ENCODE peak calls at places on chromosomes 4 and X, in five cellular contexts. F is CD8-positive, alpha-beta T cell; N is GM12864; Y is spleen; B is fibroblast of lung. J is an unnamed sample.

GRCh38 chrX:40279091-40279430 is 181.3 kb upstream of the BCOR start:
- DNase-seq in B (no peak), N (no peak), F (no peak), Y (peak), J (no peak)

GRCh38 chr4:76447326-76447954 is 12.4 kb downstream of the SHROOM3 start:
- DNase-seq in Y (no peak), F (no peak), N (no peak), B (peak), J (no peak)

GRCh38 chr4:3868146-3868840 is 102.1 kb downstream of the ADRA2C start:
- DNase-seq in N (no peak), Y (peak), B (peak), F (no peak), J (no peak)

GRCh38 chr4:111847256-111848108 is 297.8 kb upstream of the FAM241A start:
- DNase-seq in B (peak), N (no peak), Y (no peak), F (no peak), J (no peak)

GRCh38 chrX:155888139-155888538 is 7.0 kb downstream of the VAMP7 start:
- DNase-seq in B (peak), F (no peak), Y (no peak), N (no peak), J (no peak)

GRCh38 chr4:41751325-41752061 is 3.0 kb upstream of the PHOX2B start:
- DNase-seq in F (no peak), Y (no peak), B (no peak), N (no peak), J (no peak)

GRCh38 chr4:5750052-5750950 is 39.3 kb downstream of the EVC start:
- DNase-seq in Y (no peak), B (peak), F (no peak), N (no peak), J (no peak)

GRCh38 chr4:56757821-56758400 is 63.6 kb downstream of the SPINK2 start:
- DNase-seq in N (peak), B (peak), F (peak), Y (peak), J (peak)

GRCh38 chrX:55142206-55142918 is 53.5 kb downstream of the PAGE2 start:
- DNase-seq in B (no peak), N (no peak), F (no peak), Y (no peak), J (no peak)

GRCh38 chr4:13918110-13918509 is 290.6 kb upstream of the BOD1L1 start:
- DNase-seq in N (no peak), Y (no peak), F (no peak), B (peak), J (no peak)

GRCh38 chrX:130014770-130015169 is 32.3 kb downstream of the BCORL1 start:
- DNase-seq in Y (no peak), F (no peak), B (no peak), N (no peak), J (no peak)

GRCh38 chr4:108417923-108418322 is 202.5 kb upstream of the RPL34 start:
- DNase-seq in B (no peak), F (no peak), N (no peak), Y (no peak), J (no peak)

GRCh38 chr4:98659741-98660507 is 1.5 kb upstream of the TSPAN5 start:
- DNase-seq in Y (no peak), N (no peak), F (no peak), B (no peak), J (no peak)

GRCh38 chr4:101345596-101346311 is 1.6 kb downstream of the PPP3CA start:
- DNase-seq in B (peak), Y (peak), F (peak), N (no peak), J (peak)

GRCh38 chrX:37380920-37381319 is 31.8 kb downstream of the PRRG1 start:
- DNase-seq in B (peak), F (no peak), N (no peak), Y (no peak), J (no peak)

GRCh38 chrX:96183843-96184242 is 500.8 kb upstream of the DIAPH2 start:
- DNase-seq in N (no peak), F (no peak), Y (no peak), B (peak), J (no peak)

GRCh38 chrX:37993857-37994619 is 12.3 kb upstream of the SYTL5 start:
- DNase-seq in B (no peak), N (peak), Y (no peak), F (no peak), J (peak)

GRCh38 chr4:100289980-100290379 is 99.7 kb upstream of the DDIT4L start:
- DNase-seq in F (no peak), N (no peak), B (no peak), Y (no peak), J (no peak)

GRCh38 chrX:70553516-70553915 is 108.9 kb downstream of the DLG3 start:
- DNase-seq in F (no peak), N (peak), B (no peak), Y (no peak), J (peak)

GRCh38 chr4:533318-534100 is 34.5 kb downstream of the PIGG start:
- DNase-seq in B (no peak), N (no peak), F (no peak), Y (peak), J (no peak)

GRCh38 chr4:147034372-147034771 is 88.7 kb upstream of the TTC29 start:
- DNase-seq in F (no peak), B (peak), N (no peak), Y (no peak), J (no peak)

GRCh38 chrX:33447285-33447684 is 235.9 kb upstream of the DMD start:
- DNase-seq in F (no peak), B (peak), Y (no peak), N (no peak), J (no peak)

GRCh38 chr4:120977435-120977997 is 55.0 kb upstream of the PRDM5 start:
- DNase-seq in B (peak), F (no peak), Y (no peak), N (peak), J (peak)

GRCh38 chrX:129577473-129577872 is 37.4 kb downstream of the OCRL start:
- DNase-seq in Y (no peak), F (no peak), B (peak), N (no peak), J (no peak)

GRCh38 chr4:116358633-116359222 is 726.6 kb downstream of the TRAM1L1 start:
- DNase-seq in B (peak), N (peak), F (no peak), Y (no peak), J (peak)
- TF ChIP-seq CTCF in B (peak), N (peak), F (no peak), Y (peak), J (peak)

GRCh38 chrX:88613338-88613737 is 133.7 kb upstream of the CPXCR1 start:
- DNase-seq in F (no peak), N (no peak), B (no peak), Y (no peak), J (no peak)
- H3K4me3 ChIP-seq in F (no peak), N (no peak), B (no peak), Y (no peak), J (no peak)

GRCh38 chrX:23398570-23398969 is 63.9 kb downstream of the PTCHD1 start:
- DNase-seq in F (no peak), B (no peak), N (no peak), Y (no peak), J (no peak)

GRCh38 chrX:23403849-23404248 is 69.2 kb downstream of the PTCHD1 start:
- DNase-seq in F (no peak), N (no peak), B (no peak), Y (no peak), J (no peak)
- TF ChIP-seq CTCF in F (no peak), N (peak), B (peak), Y (no peak), J (peak)

DNA sequence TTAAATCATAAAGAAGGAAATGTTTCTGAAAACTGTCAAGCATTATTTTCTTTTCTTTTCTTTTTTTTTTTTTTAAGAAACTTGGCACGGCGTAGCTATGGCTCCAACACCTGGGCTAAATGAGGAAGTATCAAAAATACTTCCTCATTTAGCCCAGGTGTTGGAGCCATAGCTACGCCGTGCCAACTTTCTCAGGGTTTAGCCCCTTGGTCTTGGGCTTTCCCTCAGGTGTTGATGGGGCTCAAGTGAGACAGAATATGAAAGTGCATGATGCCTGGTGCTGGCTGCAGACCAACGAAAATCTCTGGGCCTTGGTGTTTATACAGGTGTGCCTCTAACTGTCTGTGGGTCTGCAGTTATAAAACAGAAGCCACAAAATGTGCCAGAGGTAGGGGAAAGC is 132.7 kb downstream of the ARHGAP24 start:
- DNase-seq in N (peak), B (no peak), F (no peak), Y (peak), J (peak)
- H3K4me3 ChIP-seq in N (no peak), B (no peak), F (no peak), Y (no peak), J (no peak)

DNA sequence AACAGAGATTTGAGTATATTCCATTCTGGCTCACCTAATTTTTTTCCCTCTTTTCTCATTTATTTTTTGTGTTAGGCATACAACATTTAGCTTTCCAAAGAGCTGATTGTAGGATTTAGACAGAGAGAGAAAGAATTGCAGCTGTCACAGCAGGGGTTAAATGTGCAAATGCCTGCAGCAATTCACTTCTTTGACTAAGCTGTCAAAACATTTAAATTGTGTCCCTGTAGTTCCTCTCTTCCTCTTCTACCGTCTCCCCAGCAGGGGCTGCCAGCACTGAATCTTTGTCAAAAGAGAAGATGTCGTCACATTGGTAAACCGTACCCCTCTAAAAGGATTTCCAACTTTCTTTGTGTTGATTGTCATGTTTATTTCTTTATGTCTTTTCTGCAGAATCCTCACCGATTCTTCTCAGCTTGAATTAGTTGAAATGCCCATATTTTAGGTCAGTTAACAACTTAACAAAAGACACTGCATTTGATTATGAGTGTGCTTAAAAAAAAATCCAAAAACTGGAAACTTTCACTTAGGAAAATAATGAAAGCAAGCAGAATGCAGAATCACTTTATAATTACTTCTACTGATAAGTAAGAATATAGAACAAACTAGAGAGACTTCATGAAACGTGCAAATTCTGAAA is 111.1 kb upstream of the PTPN13 start:
- DNase-seq in Y (no peak), N (no peak), B (peak), F (no peak), J (no peak)
- TF ChIP-seq CTCF in Y (no peak), N (no peak), B (peak), F (no peak), J (no peak)

GRCh38 chr4:26050212-26050643 is 136.2 kb downstream of the SMIM20 start:
- DNase-seq in F (no peak), B (no peak), N (no peak), Y (no peak), J (peak)
- H3K4me3 ChIP-seq in F (no peak), B (no peak), N (no peak), Y (no peak), J (no peak)

GRCh38 chrX:119684916-119685224 is 8.1 kb downstream of the SEPTIN6 start:
- DNase-seq in N (no peak), B (no peak), F (no peak), Y (no peak), J (no peak)
- TF ChIP-seq CTCF in N (no peak), B (no peak), F (no peak), Y (no peak), J (no peak)

J was measured in GM12865.